ENCODE peak calls at places on chromosomes 1 and 21, in four cellular contexts. G is NCI-H82, K is M059J, E is left ventricle myocardium inferior. X is an unnamed sample.

GRCh38 chr1:163171826-163172225 is 30.9 kb downstream of the RGS5 start:
- DNase-seq in E (no peak), K (peak; percentile 21), G (no peak), X (no peak)

GRCh38 chr1:193216920-193217319 is 30.5 kb upstream of the B3GALT2 start:
- DNase-seq in K (no peak), E (peak; percentile 38), G (no peak), X (no peak)

GRCh38 chr1:218865591-218865990 is 308.1 kb upstream of the LYPLAL1 start:
- DNase-seq in E (no peak), G (no peak), K (peak; percentile 72), X (peak; percentile 64)

GRCh38 chr1:109186704-109187071 is 27.0 kb upstream of the SARS1 start:
- DNase-seq in K (no peak), G (no peak), E (peak; percentile 16), X (peak; percentile 75)

GRCh38 chr1:47710075-47711071 is 272.5 kb downstream of the FOXD2 start:
- DNase-seq in K (peak; percentile 40), G (peak; percentile 66), E (peak; percentile 74), X (peak; percentile 88)

GRCh38 chr1:5365751-5366150 is 626.5 kb downstream of the NPHP4 start:
- DNase-seq in K (no peak), G (no peak), E (no peak), X (no peak)

GRCh38 chr1:44553771-44554170 is 120.5 kb downstream of the TMEM53 start:
- DNase-seq in G (no peak), E (no peak), K (peak; percentile 77), X (no peak)

GRCh38 chr1:96837817-96838216 is 116.2 kb downstream of the PTBP2 start:
- DNase-seq in K (no peak), E (no peak), G (no peak), X (no peak)

GRCh38 chr1:180252638-180253536 is 22.8 kb downstream of the LHX4 start:
- DNase-seq in G (peak; percentile 89), K (peak; percentile 55), E (peak; percentile 67), X (peak; percentile 80)

GRCh38 chr1:44678626-44679025 is 4.1 kb downstream of the ARMH1 start:
- DNase-seq in G (no peak), K (no peak), E (no peak), X (no peak)

GRCh38 chr1:71232166-71232763 is 151.4 kb upstream of the ZRANB2 start:
- DNase-seq in K (no peak), E (no peak), G (no peak), X (peak; percentile 35)

GRCh38 chr1:111666828-111667227 is 47.2 kb downstream of the RAP1A start:
- DNase-seq in E (no peak), K (no peak), G (no peak), X (no peak)

GRCh38 chr1:32997381-32997891 is 32.8 kb upstream of the RNF19B start:
- DNase-seq in G (no peak), K (peak; percentile 65), E (no peak), X (no peak)

GRCh38 chr1:56938636-56939035 is 27.2 kb downstream of the C8B start:
- DNase-seq in K (no peak), E (no peak), G (no peak), X (no peak)

GRCh38 chr1:70509996-70510876 is 99.2 kb downstream of the CTH start:
- DNase-seq in G (peak; percentile 85), E (no peak), K (peak; percentile 87), X (no peak)

GRCh38 chr1:225425211-225425786 is 2.5 kb downstream of the LBR start:
- DNase-seq in K (peak; percentile 82), E (no peak), G (peak; percentile 38), X (no peak)

GRCh38 chr1:51439895-51440294 is 79.2 kb downstream of the EPS15 start:
- DNase-seq in G (no peak), E (no peak), K (no peak), X (no peak)

GRCh38 chr1:215637041-215637573 is 70.0 kb downstream of the KCTD3 start:
- DNase-seq in E (no peak), G (no peak), K (peak; percentile 87), X (peak; percentile 41)

GRCh38 chr21:19440792-19441494 is 1037.4 kb upstream of the TMPRSS15 start:
- DNase-seq in K (no peak), G (no peak), E (no peak), X (no peak)

GRCh38 chr1:214494706-214495105 is 56.7 kb downstream of the PTPN14 start:
- DNase-seq in G (no peak), E (no peak), K (peak; percentile 95), X (no peak)

GRCh38 chr1:20284625-20285024 is 6.0 kb upstream of the VWA5B1 start:
- DNase-seq in E (no peak), K (no peak), G (no peak), X (no peak)

GRCh38 chr1:15526490-15527339 is at the start of gene DNAJC16:
- DNase-seq in G (peak; percentile 100), K (peak; percentile 100), E (peak; percentile 98), X (peak; percentile 99)

GRCh38 chr1:39076127-39076798 is 50.1 kb downstream of the NDUFS5 start:
- DNase-seq in E (peak; percentile 83), K (peak; percentile 67), G (no peak), X (peak; percentile 94)

GRCh38 chr1:12464028-12464427 is 154.0 kb downstream of the DHRS3 start:
- DNase-seq in G (no peak), E (no peak), K (peak; percentile 75), X (no peak)

GRCh38 chr1:247345881-247346280 is 14.2 kb upstream of the ZNF496 start:
- DNase-seq in G (no peak), E (no peak), K (no peak), X (no peak)

GRCh38 chr1:40256401-40257084 is 1.5 kb upstream of the ZMPSTE24 start:
- DNase-seq in G (peak; percentile 18), E (no peak), K (no peak), X (no peak)

GRCh38 chr21:33478858-33479678 is 706 bp downstream of the TMEM50B start:
- DNase-seq in E (no peak), K (peak; percentile 59), G (peak; percentile 66), X (peak; percentile 31)

GRCh38 chr1:168392958-168393357 is 112.3 kb downstream of the TBX19 start:
- DNase-seq in E (no peak), K (peak; percentile 45), G (no peak), X (no peak)

GRCh38 chr1:203932559-203932958 is 71.2 kb downstream of the SNRPE start:
- DNase-seq in E (no peak), K (no peak), G (no peak), X (no peak)

GRCh38 chr1:31703431-31704260 is at the start of gene COL16A1:
- DNase-seq in E (peak; percentile 82), K (no peak), G (no peak), X (peak; percentile 79)

GRCh38 chr1:156368889-156369684 is at the start of gene RHBG:
- DNase-seq in E (peak; percentile 35), K (peak; percentile 40), G (no peak), X (peak; percentile 68)

GRCh38 chr1:109444376-109444775 is 18.1 kb upstream of the PSMA5 start:
- DNase-seq in E (no peak), G (peak; percentile 30), K (no peak), X (no peak)

GRCh38 chr21:44658913-44659595 is 1.3 kb downstream of the KRTAP12-3 start:
- DNase-seq in K (peak; percentile 22), G (no peak), E (no peak), X (no peak)

GRCh38 chr1:202571719-202572339 is 138.4 kb downstream of the SYT2 start:
- DNase-seq in K (no peak), E (no peak), G (peak; percentile 70), X (no peak)

GRCh38 chr1:26191739-26192138 is 1.3 kb downstream of the CATSPER4 start:
- DNase-seq in E (no peak), K (no peak), G (no peak), X (no peak)

GRCh38 chr1:190808035-190808434 is 330.4 kb upstream of the BRINP3 start:
- DNase-seq in E (no peak), K (no peak), G (no peak), X (no peak)

GRCh38 chr1:16138772-16139221 is 17.1 kb downstream of the EPHA2 start:
- DNase-seq in E (no peak), G (no peak), K (peak; percentile 86), X (no peak)